ENCODE peak calls at places on chromosomes 4 and X, in seven cellular contexts. F is B cell, O is GM23338, M is neural progenitor cell, L is endothelial cell, H is mesothelial cell of epicardium, X is right atrium auricular region. V is an unnamed sample.

GRCh38 chr4:132646186-132646585 is 502.9 kb upstream of the PCDH10 start:
- DNase-seq in X (no peak), H (no peak), L (no peak), F (no peak), O (no peak), M (no peak), V (no peak)

GRCh38 chr4:145011636-145012035 is 86.4 kb downstream of the ANAPC10 start:
- DNase-seq in O (no peak), H (no peak), L (no peak), M (no peak), F (no peak), X (no peak), V (no peak)

GRCh38 chrX:133366735-133367134 is 48.6 kb downstream of the GPC4 start:
- DNase-seq in X (no peak), M (no peak), F (no peak), O (no peak), H (no peak), L (no peak), V (no peak)

GRCh38 chrX:24266996-24267395 is 46.9 kb downstream of the SUPT20HL2 start:
- DNase-seq in F (no peak), O (no peak), M (no peak), H (no peak), X (no peak), L (no peak), V (no peak)

GRCh38 chrX:49171752-49172279 is at the start of gene PLP2:
- DNase-seq in F (peak; percentile 70), M (peak; percentile 43), H (no peak), L (no peak), X (no peak), O (peak; percentile 21), V (no peak)

GRCh38 chr4:139457318-139457717 is 3.4 kb downstream of the RAB33B start:
- DNase-seq in F (no peak), L (no peak), O (no peak), X (no peak), H (no peak), M (no peak), V (no peak)

GRCh38 chr4:61500883-61501282 is 300.8 kb downstream of the ADGRL3 start:
- DNase-seq in L (no peak), F (no peak), O (peak; percentile 20), H (no peak), M (no peak), X (no peak), V (no peak)

GRCh38 chr4:153789741-153790651 is 1.1 kb upstream of the SFRP2 start:
- DNase-seq in F (no peak), O (peak; percentile 97), M (peak; percentile 88), L (peak; percentile 20), H (no peak), X (no peak), V (no peak)

GRCh38 chr4:143363332-143363731 is 26.7 kb downstream of the GAB1 start:
- DNase-seq in L (no peak), H (no peak), M (no peak), F (no peak), O (no peak), X (no peak), V (no peak)

GRCh38 chr4:20251796-20252655 is at the start of gene SLIT2:
- DNase-seq in M (peak; percentile 92), X (peak; percentile 92), L (peak; percentile 87), H (peak; percentile 93), F (no peak), O (peak; percentile 85), V (peak; percentile 93)

GRCh38 chrX:118536687-118537461 is 41.3 kb downstream of the DOCK11 start:
- DNase-seq in L (peak; percentile 3), M (peak; percentile 20), X (no peak), H (no peak), O (peak; percentile 65), F (peak; percentile 51), V (no peak)

GRCh38 chr4:123297836-123298235 is 98.8 kb upstream of the SPRY1 start:
- DNase-seq in F (no peak), O (peak; percentile 33), M (no peak), L (no peak), H (no peak), X (no peak), V (no peak)

GRCh38 chrX:118961866-118962560 is 12.4 kb upstream of the LONRF3 start:
- DNase-seq in M (no peak), X (no peak), H (no peak), O (no peak), F (no peak), L (no peak), V (no peak)

GRCh38 chr4:35125995-35126712 is 1118.2 kb downstream of the ARAP2 start:
- DNase-seq in F (no peak), L (no peak), M (no peak), X (no peak), O (no peak), H (no peak), V (no peak)

GRCh38 chrX:47576021-47576898 is 6.0 kb upstream of the TIMP1 start:
- DNase-seq in L (no peak), X (no peak), O (no peak), H (no peak), M (no peak), F (no peak), V (no peak)

GRCh38 chr4:73053076-73053475 is 16.4 kb downstream of the COX18 start:
- DNase-seq in H (no peak), X (no peak), L (no peak), F (no peak), M (no peak), O (no peak), V (no peak)

GRCh38 chrX:1205681-1206611 is 6.5 kb downstream of the CRLF2 start:
- DNase-seq in O (peak; percentile 98), L (no peak), X (no peak), F (no peak), M (peak; percentile 94), H (peak; percentile 45), V (no peak)

GRCh38 chr4:184644553-184645307 is 4.5 kb downstream of the CASP3 start:
- DNase-seq in O (peak; percentile 24), H (no peak), F (no peak), X (no peak), L (no peak), M (no peak), V (no peak)

GRCh38 chrX:68807818-68808217 is 21.0 kb upstream of the EFNB1 start:
- DNase-seq in X (no peak), H (no peak), M (peak; percentile 42), O (peak; percentile 56), F (no peak), L (peak; percentile 38), V (no peak)

GRCh38 chr4:52202931-52203330 is 151.8 kb downstream of the SPATA18 start:
- DNase-seq in L (no peak), F (no peak), X (no peak), H (no peak), O (no peak), M (no peak), V (no peak)

GRCh38 chrX:54223581-54223980 is 40.5 kb upstream of the FAM120C start:
- DNase-seq in L (no peak), H (no peak), F (no peak), X (no peak), O (no peak), M (peak; percentile 4), V (no peak)

GRCh38 chrX:140762061-140762460 is 52.5 kb downstream of the LINC00632 start:
- DNase-seq in X (peak; percentile 66), H (peak; percentile 47), O (peak; percentile 68), L (peak; percentile 49), F (no peak), M (peak; percentile 75), V (no peak)

GRCh38 chr4:158250321-158250720 is 40.0 kb downstream of the TMEM144 start:
- DNase-seq in F (no peak), L (no peak), X (no peak), O (no peak), H (no peak), M (no peak), V (no peak)

GRCh38 chrX:10050481-10050880 is 83.3 kb downstream of the CLDN34 start:
- DNase-seq in F (no peak), H (no peak), X (no peak), L (peak; percentile 17), O (peak; percentile 87), M (no peak), V (peak; percentile 24)

GRCh38 chrX:66728818-66729271 is 90.0 kb upstream of the EDA2R start:
- DNase-seq in L (peak; percentile 54), M (peak; percentile 75), X (no peak), H (peak; percentile 60), F (no peak), O (peak; percentile 68), V (no peak)

GRCh38 chrX:66731398-66731797 is 92.5 kb upstream of the EDA2R start:
- DNase-seq in L (no peak), M (peak; percentile 63), H (no peak), F (no peak), X (no peak), O (peak; percentile 67), V (no peak)
- TF ChIP-seq CTCF in L (peak; percentile 30), M (peak; percentile 57), H (peak; percentile 31), F (no peak), X (no peak), O (peak; percentile 59), V (peak; percentile 68)

GRCh38 chrX:6129751-6130150 is 98.9 kb downstream of the NLGN4X start:
- DNase-seq in L (no peak), O (no peak), X (no peak), F (no peak), H (no peak), M (no peak), V (no peak)
- TF ChIP-seq CTCF in L (no peak), O (no peak), X (no peak), F (no peak), H (no peak), M (no peak), V (no peak)

DNA sequence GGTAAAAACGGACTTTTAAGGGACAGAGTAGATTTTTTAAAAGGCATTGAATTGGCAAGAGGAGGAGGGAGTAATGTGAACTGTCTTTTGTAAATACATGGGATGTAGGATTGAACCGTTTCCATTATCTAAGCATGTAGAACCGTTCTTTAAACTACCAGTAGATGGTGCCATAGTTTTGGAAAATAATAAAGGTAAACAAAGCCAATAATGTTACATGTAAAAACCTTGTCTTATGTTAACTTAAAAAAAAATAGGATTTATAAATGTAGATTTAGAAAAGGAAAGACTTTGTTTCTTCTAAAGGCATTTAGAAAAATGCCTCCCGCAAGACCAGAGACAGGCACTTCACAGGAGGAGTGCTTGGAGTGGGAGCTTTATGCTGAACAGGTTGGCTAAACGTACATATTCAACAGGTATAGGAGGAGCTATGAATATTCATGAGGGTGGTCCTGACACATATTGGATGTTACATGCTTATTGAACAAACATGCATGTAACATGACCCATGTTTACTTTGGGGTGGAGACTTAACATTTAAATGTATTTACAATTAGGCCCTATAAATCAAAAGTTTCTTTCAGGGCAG is 45.5 kb upstream of the FAM241A start:
- DNase-seq in F (no peak), L (no peak), O (peak; percentile 68), M (peak; percentile 41), X (no peak), H (no peak), V (no peak)
- TF ChIP-seq CTCF in F (peak; percentile 78), L (peak; percentile 60), O (peak; percentile 92), M (peak; percentile 78), X (peak; percentile 24), H (peak; percentile 55), V (peak; percentile 84)

DNA sequence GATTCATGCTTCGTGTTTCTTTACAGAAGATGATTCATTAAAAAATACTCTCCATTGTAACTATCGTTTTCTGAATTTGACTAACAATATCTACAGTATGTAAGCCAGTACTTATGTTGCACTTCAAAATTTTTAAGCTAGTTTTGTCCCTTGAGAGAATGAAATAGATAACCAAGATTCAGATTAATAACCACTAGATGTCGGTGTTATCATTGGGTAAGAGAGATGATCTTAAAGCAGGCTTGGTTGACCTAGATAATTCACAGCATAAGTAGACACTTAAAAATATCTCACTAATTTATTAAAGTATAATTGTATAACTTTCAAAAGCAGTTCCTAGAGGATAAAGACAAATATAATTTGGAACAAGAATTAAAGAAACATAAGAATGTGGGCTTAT is 430.9 kb downstream of the C4orf33 start:
- DNase-seq in F (no peak), X (no peak), H (no peak), L (no peak), O (peak; percentile 31), M (no peak), V (no peak)
- TF ChIP-seq CTCF in F (no peak), X (no peak), H (no peak), L (no peak), O (peak; percentile 54), M (peak; percentile 36), V (peak; percentile 37)